ENCODE peak calls at places on chromosomes 5 and 9, in six cellular contexts. Z is heart right ventricle, S is upper lobe of right lung, L is stomach, Y is GM23338, J is transverse colon. X is an unnamed sample.

GRCh38 chr5:5306696-5307095 is 115.8 kb upstream of the ICE1 start:
- DNase-seq in Y (no peak), L (no peak), S (no peak), Z (no peak), J (no peak), X (no peak)

GRCh38 chr9:124595743-124596142 is 88.5 kb upstream of the NR5A1 start:
- DNase-seq in S (no peak), Y (no peak), Z (no peak), J (peak; percentile 19), L (no peak), X (no peak)

GRCh38 chr9:138020120-138020794 is 142.7 kb downstream of the CACNA1B start:
- DNase-seq in S (no peak), Z (no peak), J (no peak), L (peak; percentile 25), Y (no peak), X (no peak)

GRCh38 chr5:106205916-106206571 is 1464.7 kb downstream of the EFNA5 start:
- DNase-seq in Z (no peak), Y (no peak), L (no peak), S (no peak), J (no peak), X (no peak)

GRCh38 chr5:137086289-137086838 is 412.8 kb downstream of the SPOCK1 start:
- DNase-seq in Y (peak; percentile 33), Z (no peak), L (no peak), J (no peak), S (no peak), X (no peak)

GRCh38 chr9:19992556-19992955 is 203.7 kb upstream of the SLC24A2 start:
- DNase-seq in Y (no peak), Z (no peak), L (no peak), S (no peak), J (no peak), X (no peak)

GRCh38 chr9:105511486-105511885 is 46.4 kb upstream of the FKTN start:
- DNase-seq in S (no peak), Z (no peak), J (no peak), Y (no peak), L (no peak), X (no peak)

GRCh38 chr9:107768224-107768623 is 278.7 kb upstream of the KLF4 start:
- DNase-seq in L (no peak), S (no peak), Y (no peak), J (no peak), Z (peak; percentile 76), X (no peak)

GRCh38 chr5:6551287-6551954 is 81.4 kb downstream of the NSUN2 start:
- DNase-seq in L (no peak), Z (no peak), J (no peak), S (no peak), Y (no peak), X (no peak)

GRCh38 chr9:108142504-108143201 is 653.1 kb upstream of the KLF4 start:
- DNase-seq in Z (peak; percentile 72), J (peak; percentile 85), Y (peak; percentile 39), S (peak; percentile 73), L (peak; percentile 55), X (peak; percentile 95)

GRCh38 chr5:142151436-142152382 is 43.1 kb downstream of the NDFIP1 start:
- DNase-seq in L (peak; percentile 59), Y (peak; percentile 87), Z (peak; percentile 80), J (peak; percentile 41), S (no peak), X (peak; percentile 57)

GRCh38 chr9:21927752-21928151 is 66.4 kb downstream of the CDKN2A start:
- DNase-seq in L (no peak), Z (no peak), J (no peak), S (no peak), Y (no peak), X (no peak)
- H3K36me3 ChIP-seq in L (peaks cover 13% of the 10 kb centered on the region), Z (no peaks in the 10 kb centered on the region), J (no peaks in the 10 kb centered on the region), S (no peaks in the 10 kb centered on the region), Y (no peaks in the 10 kb centered on the region), X (no peaks in the 10 kb centered on the region)

GRCh38 chr5:174775071-174775470 is 50.7 kb downstream of the MSX2 start:
- DNase-seq in S (no peak), Z (no peak), L (no peak), J (no peak), Y (no peak), X (no peak)
- TF ChIP-seq CTCF in S (no peak), Z (no peak), L (no peak), J (no peak), Y (no peak), X (no peak)

DNA sequence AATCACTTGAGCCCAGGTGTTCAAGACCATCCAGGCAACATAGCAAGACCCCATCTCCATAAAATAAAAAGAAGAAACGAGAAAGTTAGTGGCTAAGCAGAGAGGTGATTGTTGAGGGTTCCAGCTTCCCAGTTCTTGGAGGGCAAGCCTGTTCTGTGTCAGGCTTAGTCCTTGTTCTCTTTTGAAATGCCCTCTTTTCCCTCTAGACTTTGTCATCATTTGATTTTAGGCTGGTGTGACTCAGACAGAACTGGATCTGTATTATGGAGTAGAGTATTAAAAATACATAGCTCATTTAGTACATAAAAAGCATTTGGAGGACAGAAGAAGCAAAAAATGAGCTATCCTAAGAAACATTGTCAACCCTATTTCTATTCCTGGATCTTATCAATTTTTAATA is 159.4 kb downstream of the CD180 start:
- DNase-seq in L (no peak), Z (no peak), Y (no peak), S (no peak), J (no peak), X (no peak)
- H3K4me1 ChIP-seq in L (peaks cover 34% of the 10 kb centered on the region), Z (peaks cover 89% of the 10 kb centered on the region), Y (peaks cover 24% of the 10 kb centered on the region), S (peaks cover 41% of the 10 kb centered on the region), J (no peaks in the 10 kb centered on the region), X (no peaks in the 10 kb centered on the region)

GRCh38 chr9:8572209-8572608 is 772.6 kb upstream of the DMAC1 start:
- DNase-seq in S (no peak), Z (no peak), Y (no peak), L (no peak), J (no peak), X (no peak)
- H3K36me3 ChIP-seq in S (no peaks in the 10 kb centered on the region), Z (no peaks in the 10 kb centered on the region), Y (no peaks in the 10 kb centered on the region), L (no peaks in the 10 kb centered on the region), J (no peaks in the 10 kb centered on the region), X (no peaks in the 10 kb centered on the region)